ENCODE peak calls at places on chromosome 10, in ten cellular contexts. One of them, this sample, is unnamed.

GRCh38 chr10:19719320-19719719 is 96.9 kb upstream of the PLXDC2 start:
- DNase-seq in GM12878: no peak
- DNase-seq in A549: no peak
- DNase-seq in ovary: no peak
- DNase-seq in HepG2: no peak
- DNase-seq in upper lobe of left lung: no peak
- DNase-seq in SK-N-SH: no peak
- DNase-seq in transverse colon: no peak
- DNase-seq in tibial nerve: no peak
- DNase-seq in K562: no peak
- DNase-seq in this sample: no peak

GRCh38 chr10:121063744-121064143 is 212.6 kb downstream of the WDR11 start:
- DNase-seq in upper lobe of left lung: no peak
- DNase-seq in tibial nerve: no peak
- DNase-seq in GM12878: no peak
- DNase-seq in SK-N-SH: no peak
- DNase-seq in A549: no peak
- DNase-seq in HepG2: peak; percentile 88
- DNase-seq in K562: no peak
- DNase-seq in ovary: no peak
- DNase-seq in transverse colon: peak; percentile 65
- DNase-seq in this sample: no peak

GRCh38 chr10:79930267-79930666 is 18.6 kb downstream of the SFTPD start:
- DNase-seq in transverse colon: no peak
- DNase-seq in A549: no peak
- DNase-seq in SK-N-SH: no peak
- DNase-seq in K562: no peak
- DNase-seq in ovary: no peak
- DNase-seq in GM12878: no peak
- DNase-seq in tibial nerve: no peak
- DNase-seq in upper lobe of left lung: no peak
- DNase-seq in HepG2: no peak
- DNase-seq in this sample: no peak

GRCh38 chr10:36779238-36779846 is 346.1 kb upstream of the ANKRD30A start:
- DNase-seq in K562: peak; percentile 8
- DNase-seq in transverse colon: peak; percentile 11
- DNase-seq in upper lobe of left lung: no peak
- DNase-seq in HepG2: peak; percentile 30
- DNase-seq in GM12878: no peak
- DNase-seq in tibial nerve: no peak
- DNase-seq in ovary: peak; percentile 13
- DNase-seq in SK-N-SH: peak; percentile 74
- DNase-seq in A549: peak; percentile 47
- DNase-seq in this sample: no peak

GRCh38 chr10:124658591-124659240 is 85.5 kb downstream of the FAM53B start:
- DNase-seq in K562: no peak
- DNase-seq in A549: no peak
- DNase-seq in HepG2: no peak
- DNase-seq in transverse colon: no peak
- DNase-seq in SK-N-SH: no peak
- DNase-seq in tibial nerve: no peak
- DNase-seq in ovary: no peak
- DNase-seq in upper lobe of left lung: no peak
- DNase-seq in GM12878: no peak
- DNase-seq in this sample: no peak

GRCh38 chr10:87659571-87660483 is at the start of gene PAPSS2:
- DNase-seq in GM12878: no peak
- DNase-seq in ovary: peak; percentile 51
- DNase-seq in tibial nerve: peak; percentile 16
- DNase-seq in transverse colon: peak; percentile 74
- DNase-seq in SK-N-SH: peak; percentile 83
- DNase-seq in K562: no peak
- DNase-seq in upper lobe of left lung: peak; percentile 78
- DNase-seq in HepG2: no peak
- DNase-seq in A549: peak; percentile 42
- DNase-seq in this sample: peak; percentile 53

GRCh38 chr10:60778978-60779668 is 845 bp downstream of the CDK1 start:
- DNase-seq in tibial nerve: no peak
- DNase-seq in ovary: no peak
- DNase-seq in SK-N-SH: no peak
- DNase-seq in GM12878: no peak
- DNase-seq in HepG2: no peak
- DNase-seq in transverse colon: no peak
- DNase-seq in upper lobe of left lung: no peak
- DNase-seq in A549: no peak
- DNase-seq in K562: no peak
- DNase-seq in this sample: no peak

GRCh38 chr10:55464083-55464482 is 663.1 kb upstream of the PCDH15 start:
- DNase-seq in ovary: no peak
- DNase-seq in GM12878: no peak
- DNase-seq in tibial nerve: no peak
- DNase-seq in transverse colon: no peak
- DNase-seq in A549: no peak
- DNase-seq in SK-N-SH: no peak
- DNase-seq in HepG2: no peak
- DNase-seq in upper lobe of left lung: no peak
- DNase-seq in K562: no peak
- DNase-seq in this sample: no peak

GRCh38 chr10:15719899-15720634 is at the start of gene ITGA8:
- DNase-seq in GM12878: no peak
- DNase-seq in ovary: no peak
- DNase-seq in HepG2: no peak
- DNase-seq in A549: peak; percentile 20
- DNase-seq in SK-N-SH: peak; percentile 48
- DNase-seq in tibial nerve: no peak
- DNase-seq in transverse colon: peak; percentile 47
- DNase-seq in K562: no peak
- DNase-seq in upper lobe of left lung: no peak
- DNase-seq in this sample: no peak

GRCh38 chr10:131898713-131899112 is 2.1 kb upstream of the PPP2R2D start:
- DNase-seq in GM12878: no peak
- DNase-seq in K562: no peak
- DNase-seq in A549: no peak
- DNase-seq in transverse colon: no peak
- DNase-seq in tibial nerve: no peak
- DNase-seq in ovary: no peak
- DNase-seq in upper lobe of left lung: no peak
- DNase-seq in HepG2: no peak
- DNase-seq in SK-N-SH: no peak
- DNase-seq in this sample: no peak

GRCh38 chr10:22816298-22816653 is 101.9 kb upstream of the PIP4K2A start:
- DNase-seq in A549: peak; percentile 32
- DNase-seq in ovary: no peak
- DNase-seq in HepG2: no peak
- DNase-seq in upper lobe of left lung: peak; percentile 36
- DNase-seq in SK-N-SH: no peak
- DNase-seq in K562: peak; percentile 31
- DNase-seq in tibial nerve: no peak
- DNase-seq in GM12878: no peak
- DNase-seq in transverse colon: no peak
- DNase-seq in this sample: no peak
- TF ChIP-seq EP300 in A549: no peak
- TF ChIP-seq EP300 in ovary: no peak
- TF ChIP-seq EP300 in HepG2: no peak
- TF ChIP-seq EP300 in upper lobe of left lung: no peak
- TF ChIP-seq EP300 in SK-N-SH: peak; percentile 60
- TF ChIP-seq EP300 in K562: peak; percentile 29
- TF ChIP-seq EP300 in tibial nerve: no peak
- TF ChIP-seq EP300 in GM12878: no peak
- TF ChIP-seq EP300 in transverse colon: no peak
- TF ChIP-seq EP300 in this sample: no peak

GRCh38 chr10:68080853-68081431 is 5.9 kb upstream of the HERC4 start:
- DNase-seq in SK-N-SH: no peak
- DNase-seq in upper lobe of left lung: no peak
- DNase-seq in ovary: no peak
- DNase-seq in tibial nerve: no peak
- DNase-seq in A549: no peak
- DNase-seq in K562: no peak
- DNase-seq in transverse colon: no peak
- DNase-seq in GM12878: no peak
- DNase-seq in HepG2: no peak
- DNase-seq in this sample: no peak

GRCh38 chr10:68086011-68086410 is 10.9 kb upstream of the HERC4 start:
- DNase-seq in ovary: no peak
- DNase-seq in A549: no peak
- DNase-seq in upper lobe of left lung: no peak
- DNase-seq in tibial nerve: no peak
- DNase-seq in GM12878: no peak
- DNase-seq in HepG2: no peak
- DNase-seq in SK-N-SH: no peak
- DNase-seq in K562: no peak
- DNase-seq in transverse colon: no peak
- DNase-seq in this sample: no peak

GRCh38 chr10:68081916-68082315 is 6.8 kb upstream of the HERC4 start:
- DNase-seq in K562: no peak
- DNase-seq in transverse colon: no peak
- DNase-seq in GM12878: no peak
- DNase-seq in SK-N-SH: no peak
- DNase-seq in tibial nerve: no peak
- DNase-seq in ovary: no peak
- DNase-seq in HepG2: no peak
- DNase-seq in upper lobe of left lung: no peak
- DNase-seq in A549: no peak
- DNase-seq in this sample: no peak

GRCh38 chr10:68083953-68084352 is 8.9 kb upstream of the HERC4 start:
- DNase-seq in SK-N-SH: no peak
- DNase-seq in A549: no peak
- DNase-seq in HepG2: no peak
- DNase-seq in ovary: no peak
- DNase-seq in transverse colon: no peak
- DNase-seq in upper lobe of left lung: no peak
- DNase-seq in K562: no peak
- DNase-seq in GM12878: no peak
- DNase-seq in tibial nerve: no peak
- DNase-seq in this sample: no peak

GRCh38 chr10:68082815-68083395 is 7.8 kb upstream of the HERC4 start:
- DNase-seq in A549: no peak
- DNase-seq in HepG2: no peak
- DNase-seq in GM12878: no peak
- DNase-seq in K562: no peak
- DNase-seq in ovary: no peak
- DNase-seq in transverse colon: no peak
- DNase-seq in upper lobe of left lung: no peak
- DNase-seq in tibial nerve: no peak
- DNase-seq in SK-N-SH: peak; percentile 32
- DNase-seq in this sample: no peak
- TF ChIP-seq CTCF in A549: peak; percentile 88
- TF ChIP-seq CTCF in HepG2: peak; percentile 27
- TF ChIP-seq CTCF in GM12878: peak; percentile 6
- TF ChIP-seq CTCF in K562: peak; percentile 35
- TF ChIP-seq CTCF in ovary: no peak
- TF ChIP-seq CTCF in transverse colon: peak; percentile 34
- TF ChIP-seq CTCF in upper lobe of left lung: peak; percentile 20
- TF ChIP-seq CTCF in tibial nerve: peak; percentile 43
- TF ChIP-seq CTCF in SK-N-SH: peak; percentile 78
- TF ChIP-seq CTCF in this sample: no peak

GRCh38 chr10:21402606-21403083 is 122.8 kb downstream of the SKIDA1 start:
- DNase-seq in upper lobe of left lung: no peak
- DNase-seq in A549: no peak
- DNase-seq in HepG2: no peak
- DNase-seq in GM12878: no peak
- DNase-seq in SK-N-SH: no peak
- DNase-seq in tibial nerve: no peak
- DNase-seq in K562: no peak
- DNase-seq in ovary: no peak
- DNase-seq in transverse colon: no peak
- DNase-seq in this sample: no peak

GRCh38 chr10:21398549-21399345 is 126.7 kb downstream of the SKIDA1 start:
- DNase-seq in tibial nerve: no peak
- DNase-seq in ovary: no peak
- DNase-seq in transverse colon: no peak
- DNase-seq in HepG2: no peak
- DNase-seq in K562: no peak
- DNase-seq in upper lobe of left lung: no peak
- DNase-seq in SK-N-SH: no peak
- DNase-seq in A549: peak; percentile 28
- DNase-seq in GM12878: no peak
- DNase-seq in this sample: no peak

GRCh38 chr10:21401196-21401595 is 124.3 kb downstream of the SKIDA1 start:
- DNase-seq in HepG2: no peak
- DNase-seq in K562: no peak
- DNase-seq in SK-N-SH: no peak
- DNase-seq in upper lobe of left lung: no peak
- DNase-seq in transverse colon: no peak
- DNase-seq in ovary: no peak
- DNase-seq in tibial nerve: no peak
- DNase-seq in GM12878: no peak
- DNase-seq in A549: no peak
- DNase-seq in this sample: no peak

GRCh38 chr10:21396889-21397288 is 128.6 kb downstream of the SKIDA1 start:
- DNase-seq in A549: no peak
- DNase-seq in GM12878: no peak
- DNase-seq in K562: no peak
- DNase-seq in ovary: no peak
- DNase-seq in transverse colon: no peak
- DNase-seq in HepG2: no peak
- DNase-seq in upper lobe of left lung: no peak
- DNase-seq in tibial nerve: no peak
- DNase-seq in SK-N-SH: no peak
- DNase-seq in this sample: no peak

DNA sequence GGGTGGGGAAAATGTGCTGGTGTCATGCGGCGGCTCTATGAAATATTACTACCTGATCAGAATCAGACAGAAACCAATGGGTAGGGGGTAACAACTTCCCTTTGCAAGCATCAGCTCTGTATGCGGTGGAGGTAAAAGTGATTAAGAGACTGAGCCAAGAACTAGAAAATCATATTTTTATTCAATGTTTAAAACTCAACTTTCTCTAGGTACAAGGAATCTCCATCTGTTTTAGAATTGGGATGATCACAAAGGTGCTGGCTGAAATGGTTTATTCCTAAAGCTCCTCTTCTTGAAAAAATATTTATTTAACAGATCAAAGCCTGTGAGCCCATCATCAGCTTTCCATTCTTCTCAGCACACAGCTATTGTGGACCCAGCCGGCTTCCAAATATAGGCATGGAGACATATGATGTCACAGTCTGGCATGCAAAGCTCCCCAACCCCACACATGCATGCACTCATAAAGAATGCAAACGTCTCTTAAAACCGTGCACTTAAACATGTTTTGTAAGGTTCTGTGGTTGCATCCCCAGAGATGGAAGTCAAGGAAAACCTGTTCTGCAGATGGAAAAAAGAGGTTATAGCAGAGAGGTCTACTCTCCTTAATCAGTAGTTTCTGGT is 126.0 kb downstream of the SKIDA1 start:
- DNase-seq in SK-N-SH: no peak
- DNase-seq in GM12878: no peak
- DNase-seq in ovary: no peak
- DNase-seq in transverse colon: no peak
- DNase-seq in tibial nerve: no peak
- DNase-seq in HepG2: peak; percentile 66
- DNase-seq in upper lobe of left lung: no peak
- DNase-seq in K562: no peak
- DNase-seq in A549: peak; percentile 34
- DNase-seq in this sample: no peak
- TF ChIP-seq EP300 in SK-N-SH: peak; percentile 23
- TF ChIP-seq EP300 in GM12878: no peak
- TF ChIP-seq EP300 in ovary: no peak
- TF ChIP-seq EP300 in transverse colon: no peak
- TF ChIP-seq EP300 in tibial nerve: no peak
- TF ChIP-seq EP300 in HepG2: no peak
- TF ChIP-seq EP300 in upper lobe of left lung: no peak
- TF ChIP-seq EP300 in K562: no peak
- TF ChIP-seq EP300 in A549: no peak
- TF ChIP-seq EP300 in this sample: no peak

GRCh38 chr10:98028168-98028770 is 2.2 kb downstream of the CRTAC1 start:
- DNase-seq in HepG2: peak; percentile 33
- DNase-seq in ovary: no peak
- DNase-seq in SK-N-SH: peak; percentile 75
- DNase-seq in transverse colon: peak; percentile 57
- DNase-seq in GM12878: no peak
- DNase-seq in K562: peak; percentile 75
- DNase-seq in upper lobe of left lung: peak; percentile 85
- DNase-seq in A549: peak; percentile 73
- DNase-seq in tibial nerve: no peak
- DNase-seq in this sample: peak; percentile 57
- TF ChIP-seq CTCF in HepG2: peak; percentile 79
- TF ChIP-seq CTCF in ovary: no peak
- TF ChIP-seq CTCF in SK-N-SH: peak; percentile 63
- TF ChIP-seq CTCF in transverse colon: peak; percentile 73
- TF ChIP-seq CTCF in GM12878: peak; percentile 82
- TF ChIP-seq CTCF in K562: peak; percentile 78
- TF ChIP-seq CTCF in upper lobe of left lung: peak; percentile 74
- TF ChIP-seq CTCF in A549: peak; percentile 64
- TF ChIP-seq CTCF in tibial nerve: peak; percentile 53
- TF ChIP-seq CTCF in this sample: no peak